ENCODE peak calls at places on chromosomes 12 and 14, in eight cellular contexts. One of them, this sample, is unnamed.
A peak's percentile ranks its signal among the peaks of the same experiment; 100 is the strongest.

GRCh38 chr12:131571827-131572226 is 139.1 kb upstream of the SFSWAP start:
- DNase-seq in GM06990: no peak
- DNase-seq in lower leg skin: no peak
- DNase-seq in AG10803: no peak
- DNase-seq in heart left ventricle: no peak
- DNase-seq in left ventricle myocardium inferior: no peak
- DNase-seq in suprapubic skin: no peak
- DNase-seq in endothelial cell: no peak
- DNase-seq in this sample: no peak

GRCh38 chr14:23130875-23131274 is 11.8 kb upstream of the CEBPE start:
- DNase-seq in GM06990: no peak
- DNase-seq in lower leg skin: no peak
- DNase-seq in AG10803: no peak
- DNase-seq in heart left ventricle: no peak
- DNase-seq in left ventricle myocardium inferior: no peak
- DNase-seq in suprapubic skin: no peak
- DNase-seq in endothelial cell: no peak
- DNase-seq in this sample: no peak

GRCh38 chr12:57332646-57333312 is 81.8 kb upstream of the STAC3 start:
- DNase-seq in GM06990: no peak
- DNase-seq in lower leg skin: no peak
- DNase-seq in AG10803: peak; percentile 2
- DNase-seq in heart left ventricle: no peak
- DNase-seq in left ventricle myocardium inferior: no peak
- DNase-seq in suprapubic skin: no peak
- DNase-seq in endothelial cell: no peak
- DNase-seq in this sample: no peak

GRCh38 chr14:97524579-97525319 is 727.6 kb downstream of the VRK1 start:
- DNase-seq in GM06990: no peak
- DNase-seq in lower leg skin: no peak
- DNase-seq in AG10803: no peak
- DNase-seq in heart left ventricle: no peak
- DNase-seq in left ventricle myocardium inferior: no peak
- DNase-seq in suprapubic skin: no peak
- DNase-seq in endothelial cell: no peak
- DNase-seq in this sample: no peak

GRCh38 chr14:33879684-33880286 is 71.1 kb downstream of the EGLN3 start:
- DNase-seq in GM06990: no peak
- DNase-seq in lower leg skin: no peak
- DNase-seq in AG10803: no peak
- DNase-seq in heart left ventricle: no peak
- DNase-seq in left ventricle myocardium inferior: no peak
- DNase-seq in suprapubic skin: no peak
- DNase-seq in endothelial cell: no peak
- DNase-seq in this sample: no peak

GRCh38 chr12:28878629-28879028 is 270.4 kb upstream of the FAR2 start:
- DNase-seq in GM06990: no peak
- DNase-seq in lower leg skin: no peak
- DNase-seq in AG10803: no peak
- DNase-seq in heart left ventricle: no peak
- DNase-seq in left ventricle myocardium inferior: no peak
- DNase-seq in suprapubic skin: no peak
- DNase-seq in endothelial cell: no peak
- DNase-seq in this sample: no peak

GRCh38 chr14:70073924-70074566 is 114.7 kb downstream of the SLC8A3 start:
- DNase-seq in GM06990: no peak
- DNase-seq in lower leg skin: no peak
- DNase-seq in AG10803: peak; percentile 54
- DNase-seq in heart left ventricle: no peak
- DNase-seq in left ventricle myocardium inferior: no peak
- DNase-seq in suprapubic skin: no peak
- DNase-seq in endothelial cell: peak; percentile 75
- DNase-seq in this sample: peak; percentile 52

GRCh38 chr14:102525213-102526143 is 15.9 kb upstream of the ANKRD9 start:
- DNase-seq in GM06990: no peak
- DNase-seq in lower leg skin: no peak
- DNase-seq in AG10803: peak; percentile 58
- DNase-seq in heart left ventricle: no peak
- DNase-seq in left ventricle myocardium inferior: no peak
- DNase-seq in suprapubic skin: no peak
- DNase-seq in endothelial cell: no peak
- DNase-seq in this sample: peak; percentile 69

GRCh38 chr14:51006781-51007211 is 62.5 kb upstream of the PYGL start:
- DNase-seq in GM06990: no peak
- DNase-seq in lower leg skin: no peak
- DNase-seq in AG10803: peak; percentile 90
- DNase-seq in heart left ventricle: no peak
- DNase-seq in left ventricle myocardium inferior: no peak
- DNase-seq in suprapubic skin: peak; percentile 66
- DNase-seq in endothelial cell: no peak
- DNase-seq in this sample: peak; percentile 68

GRCh38 chr12:80291108-80291754 is 152.8 kb upstream of the PTPRQ start:
- DNase-seq in GM06990: peak; percentile 35
- DNase-seq in lower leg skin: no peak
- DNase-seq in AG10803: no peak
- DNase-seq in heart left ventricle: no peak
- DNase-seq in left ventricle myocardium inferior: no peak
- DNase-seq in suprapubic skin: no peak
- DNase-seq in endothelial cell: no peak
- DNase-seq in this sample: no peak

DNA sequence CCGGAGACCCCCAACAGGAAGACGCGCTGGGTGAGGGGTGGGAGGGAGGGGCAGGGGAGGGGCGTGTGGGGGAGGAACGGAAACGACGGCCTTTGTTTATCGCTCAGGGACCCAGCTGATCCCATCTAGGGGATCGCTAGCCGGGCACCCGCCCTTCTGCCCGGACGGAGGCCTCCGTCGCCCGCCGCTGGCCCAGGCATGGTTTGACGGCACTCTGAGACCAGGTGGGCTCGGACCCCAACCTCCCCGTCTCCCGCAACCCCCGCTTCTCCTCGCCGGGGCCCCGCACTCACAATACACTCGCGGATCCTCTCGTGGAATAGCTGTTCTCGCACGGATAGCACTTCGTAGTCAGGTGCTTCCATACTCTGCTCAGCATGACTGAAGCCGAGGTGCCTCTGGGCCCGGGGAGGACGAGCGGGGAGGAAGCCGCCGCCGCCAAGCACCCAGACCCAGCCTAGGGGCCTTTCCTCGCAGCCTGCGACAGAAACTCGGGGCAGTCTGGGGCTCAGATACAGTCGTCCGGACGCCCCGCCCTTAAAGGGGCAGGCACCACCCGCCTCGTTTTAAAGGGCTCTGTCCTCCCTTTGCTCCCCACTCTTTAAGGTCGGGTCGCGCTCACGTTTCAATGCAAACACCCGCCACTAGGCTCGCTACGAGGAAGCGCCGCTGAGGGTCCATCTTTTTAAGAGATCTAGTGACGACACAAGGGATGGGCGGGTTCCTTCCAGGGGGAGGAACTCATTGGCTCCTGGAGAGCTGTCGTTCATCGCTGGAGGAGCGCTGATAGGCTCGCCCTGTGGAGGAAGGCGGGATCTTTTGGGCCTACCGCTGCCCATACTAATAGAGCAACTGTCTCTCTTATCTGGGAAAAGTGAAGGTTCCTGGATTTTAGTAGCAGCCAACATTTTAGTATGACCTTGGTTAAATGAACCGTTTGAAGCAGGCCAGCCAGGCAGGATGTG is at the start of gene LMBR1L:
- DNase-seq in GM06990: peak; percentile 91
- DNase-seq in lower leg skin: peak; percentile 99
- DNase-seq in AG10803: peak; percentile 98
- DNase-seq in heart left ventricle: peak; percentile 95
- DNase-seq in left ventricle myocardium inferior: peak; percentile 95
- DNase-seq in suprapubic skin: peak; percentile 99
- DNase-seq in endothelial cell: peak; percentile 88
- DNase-seq in this sample: peak; percentile 98
- TF ChIP-seq CTCF in GM06990: peak; percentile 41
- TF ChIP-seq CTCF in lower leg skin: no peak
- TF ChIP-seq CTCF in AG10803: peak; percentile 55
- TF ChIP-seq CTCF in heart left ventricle: peak; percentile 49
- TF ChIP-seq CTCF in left ventricle myocardium inferior: peak; percentile 68
- TF ChIP-seq CTCF in suprapubic skin: peak; percentile 65
- TF ChIP-seq CTCF in endothelial cell: peak; percentile 37
- TF ChIP-seq CTCF in this sample: peak; percentile 42

GRCh38 chr12:101792046-101792931 is 38.5 kb downstream of the GNPTAB start:
- DNase-seq in GM06990: no peak
- DNase-seq in lower leg skin: no peak
- DNase-seq in AG10803: no peak
- DNase-seq in heart left ventricle: no peak
- DNase-seq in left ventricle myocardium inferior: no peak
- DNase-seq in suprapubic skin: no peak
- DNase-seq in endothelial cell: no peak
- DNase-seq in this sample: no peak
- TF ChIP-seq CTCF in GM06990: peak; percentile 7
- TF ChIP-seq CTCF in lower leg skin: no peak
- TF ChIP-seq CTCF in AG10803: peak; percentile 42
- TF ChIP-seq CTCF in heart left ventricle: peak; percentile 6
- TF ChIP-seq CTCF in left ventricle myocardium inferior: peak; percentile 45
- TF ChIP-seq CTCF in suprapubic skin: no peak
- TF ChIP-seq CTCF in endothelial cell: peak; percentile 20
- TF ChIP-seq CTCF in this sample: peak; percentile 45

DNA sequence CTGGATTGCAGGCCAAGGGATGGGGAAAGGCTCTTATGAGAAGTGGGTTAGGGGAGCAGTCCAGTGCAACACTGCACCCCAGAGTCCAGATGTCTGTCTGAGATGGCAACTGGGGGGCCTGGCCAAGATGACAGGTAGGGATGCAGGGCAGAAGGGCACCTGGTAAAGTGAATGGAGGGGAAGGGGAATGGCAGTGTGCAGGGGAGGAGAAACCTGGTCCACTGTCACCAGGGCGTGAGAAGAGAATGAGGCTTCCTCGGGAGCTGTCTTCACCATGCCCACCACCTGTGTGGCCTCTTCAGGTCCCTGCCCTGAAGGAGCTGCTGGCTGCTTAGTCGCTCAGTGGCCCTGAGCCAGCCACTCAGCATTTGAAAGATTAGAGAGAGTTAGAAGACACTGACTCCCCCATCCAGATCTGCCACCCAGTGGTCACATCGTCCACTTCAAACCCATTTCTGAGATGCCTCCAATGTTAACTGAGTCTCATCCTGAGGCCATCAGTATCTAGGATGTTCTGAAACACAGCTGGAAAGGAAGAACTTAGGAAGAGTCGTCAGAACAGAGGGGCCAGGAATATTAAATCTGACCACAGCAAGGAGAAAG is 57.3 kb downstream of the PLEKHG3 start:
- DNase-seq in GM06990: no peak
- DNase-seq in lower leg skin: no peak
- DNase-seq in AG10803: no peak
- DNase-seq in heart left ventricle: no peak
- DNase-seq in left ventricle myocardium inferior: no peak
- DNase-seq in suprapubic skin: no peak
- DNase-seq in endothelial cell: no peak
- DNase-seq in this sample: peak; percentile 40
- TF ChIP-seq CTCF in GM06990: no peak
- TF ChIP-seq CTCF in lower leg skin: no peak
- TF ChIP-seq CTCF in AG10803: peak; percentile 16
- TF ChIP-seq CTCF in heart left ventricle: no peak
- TF ChIP-seq CTCF in left ventricle myocardium inferior: no peak
- TF ChIP-seq CTCF in suprapubic skin: no peak
- TF ChIP-seq CTCF in endothelial cell: no peak
- TF ChIP-seq CTCF in this sample: no peak

DNA sequence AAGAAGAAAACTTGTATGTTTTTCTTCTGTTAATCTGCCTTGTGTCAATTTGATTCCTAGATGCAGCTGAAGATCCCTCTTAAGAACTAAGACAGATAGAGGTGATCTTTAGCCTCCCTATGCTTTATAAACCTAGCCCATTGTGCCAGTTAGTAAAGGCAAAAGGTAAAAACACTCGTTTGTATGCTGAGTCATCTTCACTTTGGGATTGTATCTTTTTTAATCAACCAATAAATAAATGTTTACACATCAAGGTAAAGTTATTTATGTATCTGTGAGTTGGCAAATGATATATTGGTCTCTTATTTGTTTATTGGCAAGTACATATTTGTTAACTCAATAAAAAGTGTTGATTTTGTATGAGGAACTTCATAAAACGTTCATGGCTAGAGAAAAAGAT is 165.9 kb upstream of the AMIGO2 start:
- DNase-seq in GM06990: no peak
- DNase-seq in lower leg skin: no peak
- DNase-seq in AG10803: no peak
- DNase-seq in heart left ventricle: no peak
- DNase-seq in left ventricle myocardium inferior: no peak
- DNase-seq in suprapubic skin: no peak
- DNase-seq in endothelial cell: no peak
- DNase-seq in this sample: no peak
- TF ChIP-seq CTCF in GM06990: no peak
- TF ChIP-seq CTCF in lower leg skin: no peak
- TF ChIP-seq CTCF in AG10803: no peak
- TF ChIP-seq CTCF in heart left ventricle: no peak
- TF ChIP-seq CTCF in left ventricle myocardium inferior: no peak
- TF ChIP-seq CTCF in suprapubic skin: no peak
- TF ChIP-seq CTCF in endothelial cell: no peak
- TF ChIP-seq CTCF in this sample: no peak

DNA sequence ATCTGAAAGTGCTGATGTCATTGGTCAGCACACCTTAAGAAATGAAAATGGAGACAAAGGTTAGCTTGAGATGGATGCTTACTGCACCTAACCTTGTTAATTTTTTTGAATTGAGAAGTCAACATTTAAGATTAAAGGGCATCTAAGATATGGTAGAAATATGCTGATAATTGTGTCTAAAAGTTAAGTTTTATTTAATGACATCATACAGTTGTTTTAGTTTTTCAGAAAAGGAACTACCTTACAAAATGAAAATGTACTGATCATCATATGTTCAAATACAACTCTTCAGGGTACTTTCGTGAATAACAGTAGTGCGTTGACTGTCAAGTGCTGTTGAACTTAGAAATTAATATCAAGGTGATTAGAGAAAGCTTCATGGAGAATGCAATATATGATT is 2.5 kb downstream of the SMCO3 start:
- DNase-seq in GM06990: no peak
- DNase-seq in lower leg skin: no peak
- DNase-seq in AG10803: no peak
- DNase-seq in heart left ventricle: no peak
- DNase-seq in left ventricle myocardium inferior: no peak
- DNase-seq in suprapubic skin: no peak
- DNase-seq in endothelial cell: no peak
- DNase-seq in this sample: no peak
- TF ChIP-seq CTCF in GM06990: no peak
- TF ChIP-seq CTCF in lower leg skin: no peak
- TF ChIP-seq CTCF in AG10803: no peak
- TF ChIP-seq CTCF in heart left ventricle: no peak
- TF ChIP-seq CTCF in left ventricle myocardium inferior: no peak
- TF ChIP-seq CTCF in suprapubic skin: no peak
- TF ChIP-seq CTCF in endothelial cell: no peak
- TF ChIP-seq CTCF in this sample: no peak

GRCh38 chr12:69284131-69284530 is 44.8 kb downstream of the CPSF6 start:
- DNase-seq in GM06990: no peak
- DNase-seq in lower leg skin: peak; percentile 91
- DNase-seq in AG10803: peak; percentile 68
- DNase-seq in heart left ventricle: peak; percentile 74
- DNase-seq in left ventricle myocardium inferior: peak; percentile 81
- DNase-seq in suprapubic skin: peak; percentile 82
- DNase-seq in endothelial cell: peak; percentile 65
- DNase-seq in this sample: peak; percentile 77
- TF ChIP-seq CTCF in GM06990: no peak
- TF ChIP-seq CTCF in lower leg skin: no peak
- TF ChIP-seq CTCF in AG10803: peak; percentile 14
- TF ChIP-seq CTCF in heart left ventricle: no peak
- TF ChIP-seq CTCF in left ventricle myocardium inferior: peak; percentile 39
- TF ChIP-seq CTCF in suprapubic skin: no peak
- TF ChIP-seq CTCF in endothelial cell: no peak
- TF ChIP-seq CTCF in this sample: no peak

GRCh38 chr12:20272801-20273200 is 95.5 kb upstream of the PDE3A start:
- DNase-seq in GM06990: no peak
- DNase-seq in lower leg skin: no peak
- DNase-seq in AG10803: peak; percentile 1
- DNase-seq in heart left ventricle: no peak
- DNase-seq in left ventricle myocardium inferior: no peak
- DNase-seq in suprapubic skin: no peak
- DNase-seq in endothelial cell: no peak
- DNase-seq in this sample: no peak
- TF ChIP-seq CTCF in GM06990: no peak
- TF ChIP-seq CTCF in lower leg skin: no peak
- TF ChIP-seq CTCF in AG10803: no peak
- TF ChIP-seq CTCF in heart left ventricle: no peak
- TF ChIP-seq CTCF in left ventricle myocardium inferior: no peak
- TF ChIP-seq CTCF in suprapubic skin: no peak
- TF ChIP-seq CTCF in endothelial cell: no peak
- TF ChIP-seq CTCF in this sample: no peak

This sample was measured in astrocyte of the spinal cord.